ENCODE peak calls at places on chromosomes 13 and 19, in six cellular contexts. E is heart left ventricle; H is CD4-positive, alpha-beta memory T cell; R is osteocyte; Z is AG09319; T is GM13977. L is an unnamed sample.
A peak's percentile ranks its signal among the peaks of the same experiment; 100 is the strongest.

GRCh38 chr19:18093439-18094161 is 4.0 kb upstream of the MAST3 start:
- DNase-seq in R (no peak), H (no peak), E (no peak), T (no peak), Z (no peak), L (no peak)

GRCh38 chr13:76711515-76712182 is 174.6 kb downstream of the KCTD12 start:
- DNase-seq in Z (peak; percentile 87), T (no peak), R (no peak), H (no peak), E (peak; percentile 33), L (peak; percentile 49)

GRCh38 chr19:36488816-36489138 is 584 bp downstream of the ZNF566 start:
- DNase-seq in R (no peak), E (no peak), Z (no peak), T (peak; percentile 47), H (no peak), L (peak; percentile 20)

GRCh38 chr13:99067160-99067985 is 89.5 kb upstream of the DOCK9 start:
- DNase-seq in T (no peak), H (no peak), E (no peak), Z (no peak), R (no peak), L (no peak)

GRCh38 chr13:40087021-40088002 is 431.9 kb downstream of the COG6 start:
- DNase-seq in Z (no peak), T (no peak), H (no peak), E (no peak), R (no peak), L (no peak)

GRCh38 chr13:20136781-20137703 is 23.8 kb downstream of the GJA3 start:
- DNase-seq in R (peak; percentile 75), Z (no peak), E (no peak), H (no peak), T (peak; percentile 66), L (no peak)

GRCh38 chr19:32539240-32539916 is 41.6 kb upstream of the PDCD5 start:
- DNase-seq in R (no peak), Z (no peak), T (no peak), H (no peak), E (no peak), L (no peak)

GRCh38 chr13:51764184-51765141 is 39.5 kb downstream of the DHRS12 start:
- DNase-seq in Z (peak; percentile 62), H (peak; percentile 55), R (no peak), E (peak; percentile 77), T (peak; percentile 77), L (peak; percentile 95)

GRCh38 chr13:98978280-98978679 is 416 bp upstream of the DOCK9 start:
- DNase-seq in H (no peak), R (no peak), T (no peak), E (no peak), Z (no peak), L (no peak)

GRCh38 chr13:35793823-35794222 is 317.3 kb upstream of the MAB21L1 start:
- DNase-seq in T (no peak), R (no peak), Z (no peak), E (no peak), H (no peak), L (no peak)

GRCh38 chr13:31898383-31899071 is 133.0 kb upstream of the FRY start:
- DNase-seq in H (peak; percentile 19), T (no peak), E (no peak), Z (no peak), R (no peak), L (no peak)

GRCh38 chr13:46654956-46655726 is 102.2 kb downstream of the LRCH1 start:
- DNase-seq in H (no peak), R (no peak), Z (no peak), E (no peak), T (no peak), L (no peak)

GRCh38 chr19:41219924-41220567 is 1.0 kb downstream of the AXL start:
- DNase-seq in T (no peak), Z (no peak), E (peak; percentile 76), H (no peak), R (no peak), L (peak; percentile 92)

GRCh38 chr19:37654525-37654832 is 786 bp downstream of the ZFP30 start:
- DNase-seq in T (peak; percentile 57), H (peak; percentile 10), E (no peak), Z (no peak), R (no peak), L (no peak)

GRCh38 chr19:15640904-15641597 is 354 bp downstream of the CYP4F3 start:
- DNase-seq in R (peak; percentile 81), H (no peak), E (no peak), T (no peak), Z (no peak), L (no peak)

GRCh38 chr13:97165527-97166425 is 56.4 kb upstream of the MBNL2 start:
- DNase-seq in E (no peak), Z (no peak), H (no peak), T (no peak), R (no peak), L (no peak)

GRCh38 chr13:75437582-75438318 is 44.2 kb downstream of the TBC1D4 start:
- DNase-seq in T (no peak), R (no peak), E (no peak), H (no peak), Z (no peak), L (no peak)

GRCh38 chr19:45344621-45345505 is 4.3 kb downstream of the KLC3 start:
- DNase-seq in R (no peak), E (no peak), Z (no peak), T (no peak), H (no peak), L (no peak)

L was measured in tibial artery.